ENCODE peak calls at places on chromosome 5, in eight cellular contexts. Q, C, S, J, T, P, O and U are unnamed samples.

GRCh38 chr5:25850581-25850980 is 1187.8 kb downstream of the CDH9 start:
- DNase-seq in Q (peak; percentile 9), C (no peak), S (no peak), J (no peak), T (no peak), P (no peak), O (no peak), U (no peak)

GRCh38 chr5:135348920-135349319 is 50.1 kb downstream of the MACROH2A1 start:
- DNase-seq in Q (no peak), C (no peak), S (no peak), J (no peak), T (no peak), P (no peak), O (no peak), U (no peak)

GRCh38 chr5:132293992-132294727 is at the start of gene SLC22A4:
- DNase-seq in Q (peak; percentile 98), C (peak; percentile 96), S (peak; percentile 81), J (peak; percentile 93), T (peak; percentile 74), P (peak; percentile 68), O (peak; percentile 65), U (peak; percentile 75)

GRCh38 chr5:167899490-167899889 is 392.0 kb upstream of the WWC1 start:
- DNase-seq in Q (peak; percentile 81), C (no peak), S (no peak), J (no peak), T (no peak), P (no peak), O (no peak), U (no peak)

GRCh38 chr5:172412724-172413260 is 41.5 kb downstream of the SH3PXD2B start:
- DNase-seq in Q (peak; percentile 99), C (peak; percentile 75), S (no peak), J (no peak), T (no peak), P (no peak), O (no peak), U (no peak)

GRCh38 chr5:137621861-137622823 is 113.7 kb downstream of the KLHL3 start:
- DNase-seq in Q (peak; percentile 94), C (peak; percentile 12), S (no peak), J (no peak), T (no peak), P (no peak), O (no peak), U (no peak)

GRCh38 chr5:6490693-6491092 is 42.0 kb downstream of the UBE2QL1 start:
- DNase-seq in Q (no peak), C (no peak), S (no peak), J (no peak), T (no peak), P (no peak), O (no peak), U (no peak)

GRCh38 chr5:159553792-159554191 is 223.5 kb upstream of the IL12B start:
- DNase-seq in Q (no peak), C (no peak), S (no peak), J (no peak), T (no peak), P (no peak), O (no peak), U (no peak)

GRCh38 chr5:171470420-171470819 is 51.0 kb downstream of the FGF18 start:
- DNase-seq in Q (no peak), C (no peak), S (no peak), J (no peak), T (no peak), P (no peak), O (no peak), U (no peak)

GRCh38 chr5:39177629-39177959 is 41.8 kb downstream of the FYB1 start:
- DNase-seq in Q (no peak), C (no peak), S (no peak), J (no peak), T (no peak), P (no peak), O (no peak), U (no peak)

GRCh38 chr5:375921-376871 is 54.7 kb downstream of the AHRR start:
- DNase-seq in Q (no peak), C (no peak), S (peak; percentile 6), J (no peak), T (no peak), P (no peak), O (no peak), U (no peak)

GRCh38 chr5:80346055-80346454 is 26.3 kb downstream of the SPZ1 start:
- DNase-seq in Q (peak; percentile 55), C (no peak), S (no peak), J (peak; percentile 40), T (peak; percentile 25), P (no peak), O (no peak), U (peak; percentile 1)

GRCh38 chr5:148970876-148971275 is 92.0 kb downstream of the SH3TC2 start:
- DNase-seq in Q (no peak), C (no peak), S (no peak), J (no peak), T (no peak), P (no peak), O (no peak), U (no peak)

GRCh38 chr5:68460147-68460760 is 244.7 kb downstream of the PIK3R1 start:
- DNase-seq in Q (peak; percentile 67), C (peak; percentile 15), S (no peak), J (peak; percentile 13), T (no peak), P (peak; percentile 20), O (peak; percentile 36), U (peak; percentile 9)

GRCh38 chr5:85576666-85577065 is 1041.1 kb upstream of the COX7C start:
- DNase-seq in Q (no peak), C (no peak), S (no peak), J (no peak), T (no peak), P (no peak), O (no peak), U (no peak)

GRCh38 chr5:175593794-175594193 is 64.1 kb upstream of the HRH2 start:
- DNase-seq in Q (no peak), C (no peak), S (no peak), J (no peak), T (no peak), P (no peak), O (no peak), U (no peak)